ENCODE peak calls at places on chromosome 9, in six cellular contexts. E is SK-N-SH, B is A549, K is GM12878, N is HepG2, G is K562. X is an unnamed sample.

GRCh38 chr9:84349706-84350105 is 9.1 kb upstream of the SLC28A3 start:
- DNase-seq in E (no peak), B (no peak), K (no peak), N (no peak), G (no peak), X (no peak)

GRCh38 chr9:138105561-138106505 is 228.3 kb downstream of the CACNA1B start:
- DNase-seq in E (peak), B (no peak), K (no peak), N (no peak), G (no peak), X (no peak)

GRCh38 chr9:97398999-97399758 is 12.7 kb upstream of the TDRD7 start:
- DNase-seq in E (peak), B (peak), K (no peak), N (peak), G (peak), X (peak)

GRCh38 chr9:13470836-13471235 is 191.3 kb upstream of the MPDZ start:
- DNase-seq in E (no peak), B (no peak), K (no peak), N (no peak), G (no peak), X (no peak)

GRCh38 chr9:34256987-34257585 is 72.0 kb downstream of the KIF24 start:
- DNase-seq in E (no peak), B (no peak), K (no peak), N (no peak), G (no peak), X (no peak)

GRCh38 chr9:34578241-34579096 is 11.1 kb downstream of the CNTFR start:
- DNase-seq in E (peak), B (no peak), K (no peak), N (no peak), G (no peak), X (peak)

GRCh38 chr9:83937861-83938455 is 16.7 kb upstream of the KIF27 start:
- DNase-seq in E (peak), B (peak), K (no peak), N (peak), G (peak), X (peak)

GRCh38 chr9:935348-935965 is 41.0 kb upstream of the DMRT3 start:
- DNase-seq in E (peak), B (no peak), K (no peak), N (no peak), G (no peak), X (peak)

GRCh38 chr9:116493183-116493582 is 193.9 kb upstream of the TRIM32 start:
- DNase-seq in E (no peak), B (no peak), K (no peak), N (no peak), G (no peak), X (peak)

GRCh38 chr9:35835216-35835604 is 6.2 kb downstream of the TMEM8B start:
- DNase-seq in E (no peak), B (no peak), K (no peak), N (no peak), G (peak), X (no peak)

GRCh38 chr9:33263131-33263935 is 1.2 kb downstream of the BAG1 start:
- DNase-seq in E (peak), B (no peak), K (no peak), N (peak), G (no peak), X (no peak)

GRCh38 chr9:134933076-134933659 is 15.5 kb upstream of the FCN1 start:
- DNase-seq in E (no peak), B (no peak), K (no peak), N (no peak), G (no peak), X (no peak)

GRCh38 chr9:134936762-134937555 is 19.2 kb upstream of the FCN1 start:
- DNase-seq in E (no peak), B (no peak), K (peak), N (no peak), G (no peak), X (no peak)

GRCh38 chr9:134937566-134938345 is 20.0 kb upstream of the FCN1 start:
- DNase-seq in E (no peak), B (no peak), K (no peak), N (no peak), G (no peak), X (no peak)

GRCh38 chr9:134936021-134936761 is 18.5 kb upstream of the FCN1 start:
- DNase-seq in E (no peak), B (no peak), K (no peak), N (no peak), G (peak), X (no peak)

GRCh38 chr9:134935056-134936020 is 17.6 kb upstream of the FCN1 start:
- DNase-seq in E (no peak), B (no peak), K (no peak), N (no peak), G (no peak), X (no peak)
- TF ChIP-seq USF2 in E (no peak), B (no peak), K (no peak), N (no peak), G (no peak), X (no peak)

GRCh38 chr9:93644397-93645088 is 68.2 kb downstream of the PHF2 start:
- DNase-seq in E (no peak), B (no peak), K (no peak), N (no peak), G (no peak), X (no peak)
- TF ChIP-seq RAD21 in E (no peak), B (no peak), K (no peak), N (no peak), G (no peak), X (no peak)

DNA sequence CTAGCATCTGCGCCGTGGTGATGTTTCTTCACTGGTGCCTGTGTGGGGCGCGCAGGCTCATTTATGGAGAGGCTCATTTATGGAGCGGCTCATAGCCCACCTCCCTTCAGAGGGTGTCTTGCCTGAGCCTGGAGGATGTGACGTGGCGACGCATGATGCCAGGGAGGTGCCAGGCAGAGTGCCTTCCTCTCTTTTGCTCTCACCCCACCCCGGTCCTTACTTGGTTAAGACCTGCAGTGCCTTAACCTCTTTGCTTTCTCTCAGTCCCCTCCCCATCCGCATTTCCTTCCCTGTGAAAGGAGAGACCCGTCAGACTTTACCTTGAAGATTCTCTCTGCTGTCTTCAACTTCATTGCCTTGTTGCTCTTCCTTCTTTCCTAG is 52.0 kb upstream of the NCS1 start:
- DNase-seq in E (no peak), B (no peak), K (no peak), N (no peak), G (no peak), X (no peak)
- TF ChIP-seq SMC3 in E (no peak), B (no peak), K (no peak), N (no peak), G (no peak), X (no peak)

DNA sequence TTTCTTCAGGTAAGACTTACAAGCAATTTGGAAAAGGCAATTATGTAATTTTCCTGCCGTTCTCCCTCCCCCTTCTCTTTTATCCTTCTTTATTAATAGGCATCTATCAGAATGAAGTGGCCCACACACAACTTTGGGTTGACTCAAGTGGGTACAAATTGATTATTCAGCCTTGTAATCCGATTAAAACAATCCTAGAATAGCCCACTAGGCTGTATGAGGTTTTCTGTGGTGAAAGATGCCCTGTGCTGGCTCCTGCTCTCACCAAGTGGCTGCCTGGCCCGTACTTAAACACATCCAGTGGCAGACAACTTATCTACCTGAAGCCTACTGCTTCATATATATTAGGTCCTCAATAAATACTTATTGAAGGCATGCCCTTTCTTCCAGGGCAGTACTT is 177.3 kb upstream of the C9orf72 start:
- DNase-seq in E (no peak), B (no peak), K (no peak), N (no peak), G (no peak), X (no peak)
- TF ChIP-seq USF2 in E (no peak), B (no peak), K (no peak), N (no peak), G (no peak), X (no peak)

GRCh38 chr9:93107151-93107824 is 11.3 kb downstream of the CARD19 start:
- DNase-seq in E (no peak), B (no peak), K (no peak), N (no peak), G (no peak), X (no peak)

GRCh38 chr9:93111001-93111370 is 15.0 kb downstream of the CARD19 start:
- DNase-seq in E (no peak), B (no peak), K (no peak), N (no peak), G (no peak), X (no peak)

GRCh38 chr9:93110400-93110855 is 14.4 kb downstream of the CARD19 start:
- DNase-seq in E (no peak), B (no peak), K (no peak), N (no peak), G (no peak), X (no peak)

GRCh38 chr9:93107825-93108161 is 11.8 kb downstream of the CARD19 start:
- DNase-seq in E (no peak), B (no peak), K (no peak), N (no peak), G (no peak), X (no peak)

GRCh38 chr9:93108301-93109041 is 12.5 kb downstream of the CARD19 start:
- DNase-seq in E (no peak), B (no peak), K (no peak), N (no peak), G (peak), X (no peak)
- TF ChIP-seq RAD21 in E (no peak), B (no peak), K (no peak), N (no peak), G (no peak), X (no peak)

DNA sequence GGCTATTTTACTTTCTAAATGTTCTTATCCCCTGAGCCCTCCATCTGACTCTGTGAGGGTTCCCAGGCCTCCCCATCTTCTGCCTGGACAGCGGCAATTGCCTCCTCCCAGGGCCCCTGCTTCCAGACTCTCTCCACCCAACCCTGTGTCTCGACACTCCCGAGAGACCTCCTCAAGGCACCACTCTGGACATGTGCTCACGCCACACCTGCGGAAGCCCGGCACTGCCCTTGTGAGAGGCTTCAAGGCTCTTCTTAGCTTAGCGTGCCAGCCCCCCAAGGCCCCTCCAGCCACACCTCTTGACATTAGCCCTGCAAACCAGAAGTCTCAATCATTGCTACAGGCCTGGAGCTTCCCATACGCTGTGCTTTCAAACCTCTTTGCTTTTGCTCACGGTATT is 124.1 kb downstream of the CRB2 start:
- DNase-seq in E (no peak), B (no peak), K (no peak), N (no peak), G (no peak), X (no peak)
- TF ChIP-seq SMC3 in E (no peak), B (no peak), K (no peak), N (no peak), G (no peak), X (no peak)

X was measured in IMR-90.